ENCODE peak calls at places on chromosomes 11 and 22, in eight cellular contexts. E, X, Y, C, K, F, R and L are unnamed samples.

GRCh38 chr11:60788401-60789110 is 3.4 kb downstream of the MS4A10 start:
- DNase-seq in E (no peak), X (no peak), Y (peak), C (peak), K (no peak), F (no peak), R (no peak), L (no peak)

GRCh38 chr11:20397281-20397680 is 9.8 kb downstream of the PRMT3 start:
- DNase-seq in E (peak), X (no peak), Y (no peak), C (peak), K (peak), F (peak), R (peak), L (peak)

GRCh38 chr22:38706101-38706884 is 549 bp downstream of the GTPBP1 start:
- DNase-seq in E (peak), X (no peak), Y (no peak), C (peak), K (no peak), F (peak), R (peak), L (peak)

GRCh38 chr11:34769224-34769623 is 147.0 kb downstream of the APIP start:
- DNase-seq in E (no peak), X (no peak), Y (no peak), C (no peak), K (no peak), F (no peak), R (no peak), L (no peak)

GRCh38 chr11:18765554-18765953 is 26.0 kb downstream of the PTPN5 start:
- DNase-seq in E (no peak), X (no peak), Y (peak), C (peak), K (no peak), F (no peak), R (peak), L (peak)

GRCh38 chr11:122405788-122406341 is 249.7 kb upstream of the UBASH3B start:
- DNase-seq in E (no peak), X (no peak), Y (no peak), C (peak), K (no peak), F (peak), R (peak), L (no peak)

GRCh38 chr11:90846628-90847027 is 623.8 kb upstream of the CHORDC1 start:
- DNase-seq in E (no peak), X (no peak), Y (no peak), C (no peak), K (no peak), F (no peak), R (no peak), L (no peak)

GRCh38 chr22:37383342-37383741 is 43.9 kb downstream of the ELFN2 start:
- DNase-seq in E (no peak), X (no peak), Y (no peak), C (no peak), K (no peak), F (no peak), R (peak), L (no peak)

GRCh38 chr22:36323182-36323854 is 64.4 kb downstream of the MYH9 start:
- DNase-seq in E (peak), X (no peak), Y (no peak), C (peak), K (peak), F (peak), R (peak), L (no peak)

GRCh38 chr11:14454861-14455632 is 44.6 kb downstream of the COPB1 start:
- DNase-seq in E (peak), X (no peak), Y (no peak), C (peak), K (peak), F (peak), R (peak), L (peak)

GRCh38 chr11:35079581-35079980 is 59.4 kb upstream of the CD44 start:
- DNase-seq in E (no peak), X (no peak), Y (no peak), C (no peak), K (no peak), F (no peak), R (no peak), L (no peak)

GRCh38 chr22:30192427-30192826 is 54.1 kb downstream of the LIF start:
- DNase-seq in E (no peak), X (no peak), Y (no peak), C (no peak), K (no peak), F (peak), R (no peak), L (no peak)

GRCh38 chr11:65814131-65814959 is 19.4 kb upstream of the SNX32 start:
- DNase-seq in E (no peak), X (no peak), Y (no peak), C (peak), K (no peak), F (peak), R (peak), L (peak)

GRCh38 chr11:16381177-16381576 is 24.8 kb upstream of the SOX6 start:
- DNase-seq in E (no peak), X (no peak), Y (no peak), C (no peak), K (no peak), F (no peak), R (no peak), L (no peak)

GRCh38 chr22:30864441-30865420 is 103.8 kb downstream of the MORC2 start:
- DNase-seq in E (peak), X (peak), Y (peak), C (no peak), K (no peak), F (no peak), R (no peak), L (no peak)

GRCh38 chr11:60844870-60845221 is 2.9 kb downstream of the CCDC86 start:
- DNase-seq in E (no peak), X (no peak), Y (no peak), C (no peak), K (no peak), F (no peak), R (no peak), L (peak)

GRCh38 chr11:68038226-68038717 is 553 bp upstream of the TCIRG1 start:
- DNase-seq in E (no peak), X (no peak), Y (peak), C (no peak), K (no peak), F (no peak), R (no peak), L (no peak)

GRCh38 chr11:111476366-111476765 is 35.8 kb downstream of the BTG4 start:
- DNase-seq in E (no peak), X (no peak), Y (no peak), C (no peak), K (no peak), F (peak), R (peak), L (no peak)